ENCODE peak calls at places on chromosomes 7 and 10, in eight cellular contexts. R is NCI-H1092 treated with DMSO at 0.1 percent for 48 hours, N is OCI-LY7, F is LHCN-M2, Y is Right ventricle myocardium inferior, U is mucosa of descending colon, X is LNCaP clone FGC, M is fibroblast of the conjunctiva. E is an unnamed sample.

GRCh38 chr7:101226686-101227085 is 8.7 kb downstream of the ZNHIT1 start:
- DNase-seq in N (no peak), Y (no peak), F (no peak), X (no peak), R (no peak), U (no peak), M (no peak), E (no peak)

GRCh38 chr7:21336743-21337142 is 91.1 kb upstream of the SP4 start:
- DNase-seq in M (no peak), R (no peak), Y (no peak), N (no peak), X (no peak), U (no peak), F (no peak), E (no peak)

GRCh38 chr10:3531670-3532069 is 253.3 kb downstream of the KLF6 start:
- DNase-seq in N (no peak), Y (no peak), U (no peak), R (no peak), F (no peak), X (no peak), M (no peak), E (no peak)

GRCh38 chr7:130882396-130882795 is 148.4 kb upstream of the KLF14 start:
- DNase-seq in F (peak; percentile 28), N (no peak), U (no peak), M (no peak), X (no peak), R (no peak), Y (no peak), E (no peak)

GRCh38 chr10:111993321-111993720 is 190.2 kb downstream of the GPAM start:
- DNase-seq in M (no peak), N (no peak), Y (no peak), U (no peak), R (no peak), X (no peak), F (no peak), E (no peak)

GRCh38 chr7:66348959-66349358 is 143.8 kb downstream of the TPST1 start:
- DNase-seq in X (no peak), Y (no peak), M (no peak), U (no peak), N (peak; percentile 3), F (no peak), R (no peak), E (no peak)

GRCh38 chr7:107021600-107021999 is 22.9 kb upstream of the PRKAR2B start:
- DNase-seq in X (no peak), U (no peak), R (no peak), Y (no peak), N (no peak), F (no peak), M (no peak), E (no peak)

GRCh38 chr7:105015631-105015965 is 1.6 kb downstream of the KMT2E start:
- DNase-seq in X (no peak), U (no peak), R (peak; percentile 60), N (peak; percentile 47), F (peak; percentile 56), M (no peak), Y (no peak), E (peak; percentile 42)

GRCh38 chr10:74799840-74800239 is 26.6 kb upstream of the KAT6B start:
- DNase-seq in X (peak; percentile 36), F (peak; percentile 73), Y (no peak), M (peak; percentile 70), N (no peak), R (peak; percentile 3), U (no peak), E (peak; percentile 41)

GRCh38 chr7:158602905-158603772 is 15.5 kb upstream of the PTPRN2 start:
- DNase-seq in X (no peak), N (no peak), F (peak; percentile 51), Y (no peak), M (no peak), U (no peak), R (no peak), E (peak; percentile 34)

GRCh38 chr10:17756557-17757208 is 4.7 kb downstream of the TMEM236 start:
- DNase-seq in N (no peak), Y (no peak), M (no peak), X (no peak), R (no peak), F (no peak), U (no peak), E (no peak)

GRCh38 chr10:94412439-94412838 is 10.1 kb downstream of the TBC1D12 start:
- DNase-seq in Y (no peak), F (no peak), N (no peak), M (peak; percentile 1), R (no peak), X (no peak), U (no peak), E (no peak)